ENCODE peak calls at places on chromosomes 3 and 15, in ten cellular contexts. M is stomach, B is uterus, E is MCF 10A, V is bronchial epithelial cell, W is dorsolateral prefrontal cortex, Y is neural crest cell, D is endothelial cell, C is OCI-LY7, F is H9. S is an unnamed sample.

GRCh38 chr3:102398196-102398595 is 36.6 kb upstream of the ZPLD1 start:
- DNase-seq in M (no peak), F (no peak), Y (no peak), E (no peak), V (peak; percentile 64), D (no peak), W (no peak), C (no peak), B (no peak), S (no peak)

GRCh38 chr15:51403072-51403878 is 61.8 kb downstream of the GLDN start:
- DNase-seq in C (peak; percentile 4), F (peak; percentile 23), W (no peak), E (peak; percentile 65), B (no peak), Y (no peak), D (no peak), V (peak; percentile 48), M (no peak), S (no peak)

GRCh38 chr3:149534671-149535394 is 60.3 kb downstream of the TM4SF4 start:
- DNase-seq in B (no peak), Y (no peak), C (no peak), D (no peak), V (no peak), F (no peak), M (no peak), E (no peak), W (no peak), S (no peak)

GRCh38 chr3:69087030-69087791 is 2.5 kb downstream of the ARL6IP5 start:
- DNase-seq in M (no peak), Y (no peak), B (no peak), E (no peak), C (no peak), W (no peak), V (no peak), F (no peak), D (no peak), S (no peak)

GRCh38 chr3:129593230-129593594 is 13.3 kb downstream of the PLXND1 start:
- DNase-seq in W (no peak), F (peak; percentile 56), V (no peak), Y (no peak), C (no peak), E (no peak), D (no peak), B (no peak), M (no peak), S (no peak)

GRCh38 chr3:151550025-151550618 is 89.3 kb upstream of the IGSF10 start:
- DNase-seq in B (no peak), M (no peak), Y (no peak), E (peak; percentile 45), W (no peak), D (no peak), C (no peak), F (no peak), V (peak; percentile 81), S (no peak)

GRCh38 chr15:57751177-57751800 is 44.8 kb downstream of the POLR2M start:
- DNase-seq in B (no peak), V (peak; percentile 48), W (no peak), M (no peak), Y (no peak), D (peak; percentile 15), F (no peak), C (peak; percentile 4), E (peak; percentile 51), S (no peak)

GRCh38 chr3:177203689-177204395 is 6.6 kb upstream of the TBL1XR1 start:
- DNase-seq in M (no peak), F (no peak), V (no peak), D (no peak), C (no peak), E (no peak), B (no peak), Y (no peak), W (no peak), S (no peak)

GRCh38 chr3:153927107-153927506 is 194.1 kb upstream of the ARHGEF26 start:
- DNase-seq in W (no peak), F (no peak), M (no peak), D (no peak), Y (no peak), E (peak; percentile 72), B (no peak), V (peak; percentile 69), C (peak; percentile 17), S (no peak)

GRCh38 chr3:127749361-127749760 is 73.0 kb downstream of the MGLL start:
- DNase-seq in D (no peak), C (no peak), V (no peak), E (no peak), M (no peak), F (no peak), Y (no peak), W (no peak), B (no peak), S (no peak)

GRCh38 chr3:127750226-127751031 is 71.9 kb downstream of the MGLL start:
- DNase-seq in F (no peak), E (peak; percentile 82), W (no peak), Y (no peak), B (no peak), C (peak; percentile 60), D (no peak), M (no peak), V (peak; percentile 91), S (no peak)

GRCh38 chr3:127751163-127751621 is 71.1 kb downstream of the MGLL start:
- DNase-seq in M (peak; percentile 56), F (no peak), C (no peak), W (no peak), E (peak; percentile 74), Y (no peak), V (peak; percentile 80), B (no peak), D (no peak), S (no peak)

GRCh38 chr3:127748754-127749327 is 73.5 kb downstream of the MGLL start:
- DNase-seq in D (no peak), W (no peak), E (no peak), M (no peak), C (no peak), Y (no peak), F (no peak), V (no peak), B (no peak), S (no peak)

GRCh38 chr3:127749787-127750225 is 72.5 kb downstream of the MGLL start:
- DNase-seq in W (no peak), C (peak; percentile 47), D (no peak), M (no peak), E (no peak), F (no peak), V (no peak), B (no peak), Y (no peak), S (no peak)
- TF ChIP-seq CTCF in W (no peak), C (peak; percentile 68), D (no peak), M (no peak), E (no peak), F (no peak), V (no peak), B (no peak), Y (no peak), S (no peak)

GRCh38 chr15:91142097-91142744 is 42.2 kb downstream of the SV2B start:
- DNase-seq in D (no peak), M (no peak), C (peak; percentile 35), F (no peak), B (no peak), W (no peak), Y (no peak), E (peak; percentile 26), V (peak; percentile 37), S (no peak)
- TF ChIP-seq CTCF in D (peak; percentile 62), M (no peak), C (peak; percentile 81), F (peak; percentile 67), B (no peak), W (peak; percentile 39), Y (peak; percentile 61), E (peak; percentile 38), V (peak; percentile 39), S (peak; percentile 39)

GRCh38 chr3:42190701-42191442 is 75.1 kb downstream of the CCK start:
- DNase-seq in B (peak; percentile 68), C (peak; percentile 84), E (peak; percentile 78), F (peak; percentile 76), V (peak; percentile 58), Y (peak; percentile 83), M (peak; percentile 83), D (peak; percentile 79), W (peak; percentile 60), S (peak; percentile 56)

GRCh38 chr3:42192334-42193200 is 73.4 kb downstream of the CCK start:
- DNase-seq in V (no peak), Y (no peak), C (peak; percentile 79), B (no peak), D (no peak), M (no peak), W (no peak), E (no peak), F (no peak), S (no peak)

GRCh38 chr3:42189746-42190145 is 76.2 kb downstream of the CCK start:
- DNase-seq in E (no peak), C (no peak), B (no peak), F (no peak), Y (no peak), W (no peak), D (no peak), V (no peak), M (peak; percentile 58), S (no peak)

GRCh38 chr3:42189071-42189470 is 76.9 kb downstream of the CCK start:
- DNase-seq in C (no peak), F (no peak), Y (no peak), E (no peak), D (no peak), V (no peak), B (no peak), M (no peak), W (no peak), S (no peak)

GRCh38 chr3:42191443-42191747 is 74.6 kb downstream of the CCK start:
- DNase-seq in V (no peak), C (peak; percentile 70), E (no peak), B (no peak), D (no peak), Y (no peak), F (no peak), M (no peak), W (no peak), S (no peak)
- TF ChIP-seq CTCF in V (no peak), C (peak; percentile 70), E (no peak), B (no peak), D (peak; percentile 31), Y (peak; percentile 40), F (peak; percentile 30), M (no peak), W (peak; percentile 15), S (no peak)

GRCh38 chr15:70669966-70670658 is 93.2 kb downstream of the UACA start:
- DNase-seq in B (peak; percentile 28), M (peak; percentile 49), C (no peak), Y (no peak), E (no peak), D (no peak), V (no peak), F (peak; percentile 33), W (no peak), S (no peak)

GRCh38 chr15:70672081-70672480 is 91.3 kb downstream of the UACA start:
- DNase-seq in W (no peak), E (no peak), M (no peak), Y (no peak), V (no peak), D (no peak), C (no peak), F (no peak), B (no peak), S (no peak)

GRCh38 chr15:70669006-70669602 is 94.3 kb downstream of the UACA start:
- DNase-seq in F (no peak), C (no peak), D (no peak), B (no peak), M (no peak), W (no peak), V (no peak), Y (no peak), E (no peak), S (no peak)

GRCh38 chr15:70665599-70665998 is 97.8 kb downstream of the UACA start:
- DNase-seq in V (no peak), B (no peak), F (no peak), W (no peak), D (no peak), M (no peak), Y (no peak), C (no peak), E (no peak), S (no peak)

GRCh38 chr15:70670680-70671079 is 92.7 kb downstream of the UACA start:
- DNase-seq in F (no peak), C (no peak), E (no peak), D (no peak), Y (no peak), W (no peak), M (no peak), B (no peak), V (no peak), S (no peak)
- TF ChIP-seq CTCF in F (peak; percentile 34), C (peak; percentile 57), E (peak; percentile 13), D (no peak), Y (peak; percentile 38), W (no peak), M (no peak), B (no peak), V (no peak), S (no peak)

S was measured in D721Med.